ENCODE peak calls at places on chromosomes 6 and 20, in five cellular contexts. D is cardiac muscle cell, G is trophoblast cell, E is GM23338, X is esophagus squamous epithelium. S is an unnamed sample.
A peak's percentile ranks its signal among the peaks of the same experiment; 100 is the strongest.

GRCh38 chr20:41428285-41428684 is 61.7 kb upstream of the EMILIN3 start:
- DNase-seq in E (no peak), G (peak; percentile 51), X (no peak), D (peak; percentile 22), S (peak; percentile 85)

GRCh38 chr6:16511048-16511660 is 250.1 kb downstream of the ATXN1 start:
- DNase-seq in E (peak; percentile 62), G (no peak), X (no peak), D (peak; percentile 66), S (peak; percentile 48)

GRCh38 chr6:170269873-170270541 is 20.9 kb downstream of the DLL1 start:
- DNase-seq in E (no peak), X (no peak), D (no peak), G (no peak), S (no peak)

GRCh38 chr6:37648465-37649330 is 49.0 kb downstream of the MDGA1 start:
- DNase-seq in G (no peak), E (peak; percentile 98), X (no peak), D (peak; percentile 46), S (peak; percentile 31)

GRCh38 chr6:53565886-53566285 is 21.0 kb upstream of the GCLC start:
- DNase-seq in G (no peak), D (peak; percentile 21), X (no peak), E (no peak), S (no peak)

GRCh38 chr6:81075974-81076373 is 676.5 kb downstream of the TENT5A start:
- DNase-seq in X (no peak), E (peak; percentile 76), G (no peak), D (peak; percentile 29), S (no peak)

GRCh38 chr6:1729752-1730140 is 120.0 kb downstream of the FOXC1 start:
- DNase-seq in X (no peak), G (no peak), D (no peak), E (peak; percentile 41), S (no peak)

GRCh38 chr20:43448748-43449535 is 8.8 kb upstream of the SRSF6 start:
- DNase-seq in X (no peak), E (peak; percentile 76), G (no peak), D (peak; percentile 55), S (peak; percentile 16)

GRCh38 chr6:167795874-167796667 is 30.6 kb upstream of the AFDN start:
- DNase-seq in E (peak; percentile 52), G (peak; percentile 30), D (no peak), X (no peak), S (no peak)

GRCh38 chr6:148751233-148751632 is 4.4 kb downstream of the UST start:
- DNase-seq in X (no peak), G (no peak), D (no peak), E (no peak), S (no peak)

GRCh38 chr6:151808331-151809241 is 1.1 kb downstream of the ESR1 start:
- DNase-seq in E (peak; percentile 56), X (no peak), G (no peak), D (peak; percentile 9), S (no peak)

GRCh38 chr20:62200491-62201172 is 17.8 kb downstream of the MTG2 start:
- DNase-seq in X (no peak), G (no peak), E (no peak), D (no peak), S (no peak)

GRCh38 chr20:43849496-43850197 is 65.0 kb upstream of the TOX2 start:
- DNase-seq in G (no peak), X (no peak), D (peak; percentile 54), E (no peak), S (no peak)

GRCh38 chr6:170292111-170292777 is 1.4 kb upstream of the DLL1 start:
- DNase-seq in G (peak; percentile 17), D (no peak), E (peak; percentile 50), X (no peak), S (no peak)

GRCh38 chr6:35429463-35429862 is 22.7 kb upstream of the FANCE start:
- DNase-seq in E (no peak), X (no peak), D (no peak), G (no peak), S (no peak)

GRCh38 chr20:47784599-47785320 is 521 bp downstream of the SULF2 start:
- DNase-seq in G (no peak), D (peak; percentile 67), X (no peak), E (peak; percentile 69), S (no peak)

GRCh38 chr6:103273048-103273447 is 1586.7 kb downstream of the HACE1 start:
- DNase-seq in X (no peak), G (no peak), D (no peak), E (peak; percentile 62), S (no peak)

GRCh38 chr20:23451956-23452487 is 654 bp downstream of the CST11 start:
- DNase-seq in E (no peak), D (no peak), G (peak; percentile 41), X (no peak), S (no peak)

GRCh38 chr6:168213121-168213524 is 106.5 kb downstream of the DACT2 start:
- DNase-seq in G (no peak), E (no peak), D (no peak), X (no peak), S (no peak)

GRCh38 chr20:1806456-1806855 is 88.8 kb upstream of the SIRPA start:
- DNase-seq in G (no peak), E (peak; percentile 21), D (no peak), X (no peak), S (no peak)

GRCh38 chr6:2257358-2257757 is 12.0 kb upstream of the GMDS start:
- DNase-seq in G (no peak), E (no peak), D (no peak), X (no peak), S (no peak)

GRCh38 chr6:10305740-10306423 is 109.0 kb downstream of the TFAP2A start:
- DNase-seq in X (no peak), D (no peak), G (peak; percentile 58), E (no peak), S (no peak)

GRCh38 chr6:97440590-97441176 is 157.7 kb upstream of the MMS22L start:
- DNase-seq in D (peak; percentile 33), G (no peak), X (no peak), E (peak; percentile 79), S (no peak)

GRCh38 chr20:8127553-8128255 is 4.4 kb upstream of the PLCB1 start:
- DNase-seq in G (no peak), E (no peak), D (no peak), X (no peak), S (no peak)

GRCh38 chr6:45626087-45626891 is 248.6 kb upstream of the SUPT3H start:
- DNase-seq in X (no peak), D (peak; percentile 85), E (no peak), G (no peak), S (no peak)

GRCh38 chr6:126716012-126716411 is 376.1 kb downstream of the CENPW start:
- DNase-seq in X (no peak), E (no peak), D (no peak), G (no peak), S (no peak)

GRCh38 chr6:102356170-102356569 is 962.7 kb downstream of the GRIK2 start:
- DNase-seq in D (no peak), E (peak; percentile 17), X (no peak), G (no peak), S (no peak)

GRCh38 chr6:26033132-26033941 is 53.9 kb upstream of the HFE start:
- DNase-seq in X (no peak), E (peak; percentile 95), D (peak; percentile 98), G (peak; percentile 82), S (peak; percentile 86)

GRCh38 chr6:139608872-139609271 is 234.4 kb upstream of the CITED2 start:
- DNase-seq in G (no peak), E (no peak), D (peak; percentile 49), X (no peak), S (no peak)

GRCh38 chr20:59159091-59159821 is 4.4 kb upstream of the ZNF831 start:
- DNase-seq in E (peak; percentile 67), D (no peak), G (no peak), X (no peak), S (peak; percentile 80)

GRCh38 chr6:40907198-40907701 is 131.8 kb downstream of the UNC5CL start:
- DNase-seq in D (peak; percentile 8), G (no peak), E (peak; percentile 9), X (no peak), S (no peak)

GRCh38 chr20:6766433-6766832 is 1.1 kb upstream of the BMP2 start:
- DNase-seq in D (no peak), X (no peak), E (no peak), G (no peak), S (no peak)
- H3K4me1 ChIP-seq in D (peaks cover 13% of the 10 kb centered on the region), X (peaks cover 11% of the 10 kb centered on the region), E (peaks cover 55% of the 10 kb centered on the region), G (peaks cover 11% of the 10 kb centered on the region), S (no peaks in the 10 kb centered on the region)

GRCh38 chr6:46651766-46652165 is 852 bp downstream of the CYP39A1 start:
- DNase-seq in X (no peak), G (no peak), E (no peak), D (no peak), S (no peak)
- H3K4me3 ChIP-seq in X (peak overlapping the region; percentile 90), G (no peak overlapping the region), E (peak overlapping the region; percentile 64), D (peak overlapping the region; percentile 62), S (no peak overlapping the region)

GRCh38 chr6:43713611-43714310 is 26.2 kb upstream of the MRPS18A start:
- DNase-seq in X (no peak), E (no peak), D (no peak), G (no peak), S (no peak)
- H3K4me1 ChIP-seq in X (peaks cover 24% of the 10 kb centered on the region), E (no peaks in the 10 kb centered on the region), D (peaks cover 6% of the 10 kb centered on the region), G (no peaks in the 10 kb centered on the region), S (no peaks in the 10 kb centered on the region)

GRCh38 chr6:144330017-144330416 is 44.9 kb downstream of the UTRN start:
- DNase-seq in E (no peak), G (no peak), X (no peak), D (no peak), S (no peak)

GRCh38 chr6:144330588-144330987 is 45.5 kb downstream of the UTRN start:
- DNase-seq in X (no peak), D (no peak), G (peak; percentile 94), E (peak; percentile 98), S (no peak)

GRCh38 chr6:144334150-144334708 is 49.1 kb downstream of the UTRN start:
- DNase-seq in X (no peak), G (no peak), D (no peak), E (no peak), S (peak; percentile 51)

GRCh38 chr6:144332177-144332576 is 47.0 kb downstream of the UTRN start:
- DNase-seq in E (no peak), X (no peak), G (no peak), D (no peak), S (no peak)

GRCh38 chr6:144331610-144332009 is 46.5 kb downstream of the UTRN start:
- DNase-seq in D (peak; percentile 46), E (peak; percentile 79), G (peak; percentile 43), X (no peak), S (no peak)
- H3K4me3 ChIP-seq in D (no peak overlapping the region), E (peak overlapping the region; percentile 39), G (no peak overlapping the region), X (peak overlapping the region; percentile 34), S (no peak overlapping the region)

DNA sequence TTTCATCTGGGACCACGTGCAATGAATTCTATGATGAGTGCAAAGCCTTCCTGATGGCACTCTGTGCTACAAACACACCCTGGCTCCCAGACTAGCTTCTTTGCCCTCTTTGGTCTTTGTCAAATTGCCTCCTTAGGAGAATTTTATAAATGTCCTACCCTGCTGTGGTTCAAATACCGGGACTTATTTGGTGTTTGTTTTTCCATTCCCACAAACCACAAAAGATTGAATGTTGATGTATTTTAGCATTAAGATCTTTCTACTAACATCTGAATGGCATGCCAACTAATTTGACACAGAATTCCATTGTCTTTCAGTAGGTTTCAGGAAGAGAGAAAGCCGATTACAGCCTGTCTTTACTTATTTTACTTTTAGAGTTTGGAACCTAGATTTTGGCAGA is 424.2 kb upstream of the SLC35B3 start:
- DNase-seq in G (no peak), E (no peak), D (no peak), X (no peak), S (no peak)
- H3K4me1 ChIP-seq in G (no peaks in the 10 kb centered on the region), E (no peaks in the 10 kb centered on the region), D (peaks cover 7% of the 10 kb centered on the region), X (no peaks in the 10 kb centered on the region), S (no peaks in the 10 kb centered on the region)